ENCODE peak calls at places on chromosome 16, in six cellular contexts. P is NB4; V is GM13976; L is NCI-H1694 treated with DMSO at 0.1 percent for 48 hours; H is activated T-cell treated with anti-CD3 and anti-CD28 coated beads, Interleukin-2, amount 50 U/mL, for 4 hours; U is stimulated activated CD4-positive, alpha-beta T cell treated with anti-CD3 and anti-CD28 coated beads, Interleukin-15, amount 100 ng/mL, for 1 hour. Q is an unnamed sample.

GRCh38 chr16:49600541-49600940 is 226.9 kb downstream of the C16orf78 start:
- DNase-seq in P (no peak), V (no peak), L (no peak), H (no peak), U (no peak), Q (no peak)

GRCh38 chr16:2015117-2015946 is 4.3 kb upstream of the NPW start:
- DNase-seq in P (peak; percentile 78), V (no peak), L (no peak), H (no peak), U (no peak), Q (no peak)

GRCh38 chr16:84176192-84177053 is 10.4 kb downstream of the TAF1C start:
- DNase-seq in P (peak; percentile 19), V (no peak), L (no peak), H (no peak), U (no peak), Q (no peak)

GRCh38 chr16:84816485-84816884 is 3.3 kb upstream of the CRISPLD2 start:
- DNase-seq in P (no peak), V (no peak), L (no peak), H (no peak), U (no peak), Q (no peak)

GRCh38 chr16:59634951-59635350 is 900.8 kb upstream of the GOT2 start:
- DNase-seq in P (no peak), V (no peak), L (no peak), H (no peak), U (no peak), Q (no peak)

GRCh38 chr16:89052824-89053724 is 40.6 kb upstream of the ACSF3 start:
- DNase-seq in P (peak; percentile 98), V (no peak), L (no peak), H (no peak), U (no peak), Q (no peak)

GRCh38 chr16:24876231-24876630 is 30.5 kb downstream of the SLC5A11 start:
- DNase-seq in P (no peak), V (no peak), L (no peak), H (no peak), U (no peak), Q (no peak)

GRCh38 chr16:1403733-1404132 is 10.8 kb downstream of the UNKL start:
- DNase-seq in P (no peak), V (no peak), L (no peak), H (no peak), U (no peak), Q (no peak)

GRCh38 chr16:1990336-1991134 is 765 bp downstream of the SYNGR3 start:
- DNase-seq in P (no peak), V (peak; percentile 68), L (no peak), H (no peak), U (no peak), Q (no peak)

GRCh38 chr16:30619207-30619606 is 9.0 kb upstream of the ZNF689 start:
- DNase-seq in P (no peak), V (no peak), L (peak; percentile 39), H (no peak), U (no peak), Q (no peak)

GRCh38 chr16:75287708-75288107 is 36.3 kb upstream of the BCAR1 start:
- DNase-seq in P (peak; percentile 82), V (no peak), L (no peak), H (no peak), U (no peak), Q (no peak)

GRCh38 chr16:58025351-58026138 is at the start of gene MMP15:
- DNase-seq in P (peak; percentile 78), V (peak; percentile 84), L (peak; percentile 33), H (peak; percentile 58), U (peak; percentile 61), Q (no peak)

GRCh38 chr16:3049921-3050481 is 3.6 kb downstream of the MMP25 start:
- DNase-seq in P (no peak), V (peak; percentile 16), L (no peak), H (no peak), U (no peak), Q (no peak)

GRCh38 chr16:61909074-61909473 is 127.2 kb downstream of the CDH8 start:
- DNase-seq in P (no peak), V (no peak), L (no peak), H (no peak), U (no peak), Q (no peak)

GRCh38 chr16:77143364-77143763 is 47.6 kb upstream of the MON1B start:
- DNase-seq in P (no peak), V (no peak), L (no peak), H (no peak), U (no peak), Q (no peak)

GRCh38 chr16:19655242-19655777 is 62.7 kb downstream of the KNOP1 start:
- DNase-seq in P (no peak), V (no peak), L (no peak), H (no peak), U (no peak), Q (no peak)

GRCh38 chr16:89863741-89864391 is 9.5 kb upstream of the TCF25 start:
- DNase-seq in P (peak; percentile 34), V (peak; percentile 73), L (no peak), H (peak; percentile 29), U (no peak), Q (no peak)

GRCh38 chr16:78235168-78235800 is 135.8 kb downstream of the WWOX start:
- DNase-seq in P (peak; percentile 75), V (peak; percentile 73), L (peak; percentile 28), H (peak; percentile 45), U (peak; percentile 48), Q (peak; percentile 40)

GRCh38 chr16:48444574-48444973 is 59.4 kb upstream of the SIAH1 start:
- DNase-seq in P (no peak), V (no peak), L (no peak), H (no peak), U (no peak), Q (no peak)

GRCh38 chr16:8323153-8323552 is 267.2 kb downstream of the TMEM114 start:
- DNase-seq in P (no peak), V (no peak), L (no peak), H (no peak), U (no peak), Q (no peak)

GRCh38 chr16:79128706-79129105 is 471.8 kb downstream of the MAF start:
- DNase-seq in P (no peak), V (no peak), L (no peak), H (no peak), U (no peak), Q (no peak)

GRCh38 chr16:27449434-27450188 is 47.6 kb downstream of the IL21R start:
- DNase-seq in P (peak; percentile 16), V (peak; percentile 91), L (no peak), H (peak; percentile 83), U (peak; percentile 57), Q (peak; percentile 93)

GRCh38 chr16:16127469-16128116 is 95.7 kb downstream of the ABCC6 start:
- DNase-seq in P (peak; percentile 83), V (peak; percentile 82), L (peak; percentile 43), H (peak; percentile 63), U (peak; percentile 50), Q (peak; percentile 66)